ENCODE peak calls at places on chromosomes 6 and 20, in eight cellular contexts. D, V, L, E, M, H, X and N are unnamed samples.

GRCh38 chr6:104958720-104959452 is 2.0 kb downstream of the LIN28B start:
- DNase-seq in D (no peak), V (no peak), L (no peak), E (no peak), M (no peak), H (no peak), X (peak), N (no peak)

GRCh38 chr6:2432258-2432657 is 186.9 kb upstream of the GMDS start:
- DNase-seq in D (no peak), V (no peak), L (peak), E (peak), M (peak), H (peak), X (peak), N (peak)

GRCh38 chr6:42113929-42114636 is 28.3 kb downstream of the C6orf132 start:
- DNase-seq in D (no peak), V (no peak), L (no peak), E (no peak), M (no peak), H (peak), X (peak), N (no peak)

GRCh38 chr6:64683682-64684081 is 1023.3 kb downstream of the EYS start:
- DNase-seq in D (no peak), V (no peak), L (peak), E (peak), M (no peak), H (peak), X (no peak), N (peak)

GRCh38 chr20:62359491-62360121 is 7.5 kb downstream of the LAMA5 start:
- DNase-seq in D (no peak), V (peak), L (peak), E (peak), M (peak), H (no peak), X (peak), N (peak)

GRCh38 chr6:152112503-152113261 is 305.2 kb downstream of the ESR1 start:
- DNase-seq in D (no peak), V (peak), L (no peak), E (no peak), M (no peak), H (no peak), X (no peak), N (no peak)

GRCh38 chr6:156698239-156699016 is 78.8 kb upstream of the ARID1B start:
- DNase-seq in D (no peak), V (no peak), L (no peak), E (no peak), M (no peak), H (no peak), X (no peak), N (no peak)

GRCh38 chr6:90610291-90610670 is 23.4 kb upstream of the MAP3K7 start:
- DNase-seq in D (no peak), V (no peak), L (peak), E (peak), M (peak), H (no peak), X (peak), N (peak)

GRCh38 chr6:144561455-144562043 is 276.4 kb downstream of the UTRN start:
- DNase-seq in D (no peak), V (no peak), L (no peak), E (no peak), M (no peak), H (no peak), X (no peak), N (no peak)

GRCh38 chr6:161444966-161445799 is 171.3 kb upstream of the AGPAT4 start:
- DNase-seq in D (no peak), V (no peak), L (no peak), E (peak), M (no peak), H (peak), X (no peak), N (no peak)

GRCh38 chr6:2450546-2450945 is 205.1 kb upstream of the GMDS start:
- DNase-seq in D (peak), V (no peak), L (no peak), E (no peak), M (no peak), H (no peak), X (peak), N (peak)

GRCh38 chr20:46770330-46771194 is 61.1 kb downstream of the SLC2A10 start:
- DNase-seq in D (no peak), V (no peak), L (no peak), E (no peak), M (no peak), H (peak), X (peak), N (no peak)

GRCh38 chr6:31734703-31735500 is 1.4 kb downstream of the CLIC1 start:
- DNase-seq in D (peak), V (peak), L (peak), E (peak), M (peak), H (peak), X (peak), N (peak)

GRCh38 chr6:162108041-162108440 is 619.5 kb downstream of the PRKN start:
- DNase-seq in D (no peak), V (no peak), L (no peak), E (no peak), M (no peak), H (no peak), X (no peak), N (no peak)

GRCh38 chr6:87407531-87407895 is 259 bp upstream of the CFAP206 start:
- DNase-seq in D (peak), V (peak), L (peak), E (peak), M (peak), H (peak), X (peak), N (peak)

GRCh38 chr6:12275084-12275483 is 15.1 kb upstream of the EDN1 start:
- DNase-seq in D (no peak), V (no peak), L (no peak), E (no peak), M (no peak), H (no peak), X (no peak), N (peak)

GRCh38 chr6:35727935-35728662 is 8.7 kb upstream of the ARMC12 start:
- DNase-seq in D (peak), V (peak), L (peak), E (peak), M (peak), H (peak), X (peak), N (peak)

GRCh38 chr6:132344811-132345210 is 56.5 kb downstream of the MOXD1 start:
- DNase-seq in D (no peak), V (no peak), L (no peak), E (no peak), M (no peak), H (no peak), X (no peak), N (no peak)

GRCh38 chr6:26232306-26232949 is 132.6 kb upstream of the BTN3A2 start:
- DNase-seq in D (no peak), V (no peak), L (no peak), E (no peak), M (peak), H (no peak), X (peak), N (no peak)

GRCh38 chr6:111105578-111105977 is 18.3 kb downstream of the SLC16A10 start:
- DNase-seq in D (peak), V (peak), L (peak), E (peak), M (no peak), H (peak), X (peak), N (peak)

GRCh38 chr6:170256641-170257040 is 34.2 kb downstream of the DLL1 start:
- DNase-seq in D (no peak), V (no peak), L (no peak), E (no peak), M (no peak), H (no peak), X (no peak), N (no peak)

GRCh38 chr6:113755449-113756289 is 101.5 kb upstream of the MARCKS start:
- DNase-seq in D (no peak), V (no peak), L (no peak), E (no peak), M (no peak), H (no peak), X (no peak), N (no peak)

GRCh38 chr6:33622456-33623431 is 1.6 kb downstream of the ITPR3 start:
- DNase-seq in D (no peak), V (no peak), L (peak), E (peak), M (peak), H (no peak), X (peak), N (peak)

GRCh38 chr20:2143594-2143993 is 42.0 kb downstream of the STK35 start:
- DNase-seq in D (no peak), V (no peak), L (no peak), E (no peak), M (no peak), H (no peak), X (no peak), N (no peak)

GRCh38 chr20:38635721-38636285 is 34.2 kb downstream of the ARHGAP40 start:
- DNase-seq in D (no peak), V (no peak), L (peak), E (peak), M (peak), H (peak), X (peak), N (peak)

GRCh38 chr6:46376562-46376969 is 114.7 kb downstream of the RCAN2 start:
- DNase-seq in D (no peak), V (no peak), L (no peak), E (no peak), M (no peak), H (no peak), X (no peak), N (no peak)

GRCh38 chr6:137307163-137307851 is 88.1 kb upstream of the IFNGR1 start:
- DNase-seq in D (no peak), V (no peak), L (no peak), E (no peak), M (no peak), H (no peak), X (no peak), N (no peak)

GRCh38 chr6:169172435-169172834 is 81.2 kb downstream of the THBS2 start:
- DNase-seq in D (no peak), V (peak), L (peak), E (peak), M (peak), H (peak), X (peak), N (peak)

GRCh38 chr6:93021235-93021909 is 398.0 kb downstream of the EPHA7 start:
- DNase-seq in D (no peak), V (no peak), L (no peak), E (no peak), M (no peak), H (no peak), X (no peak), N (no peak)

GRCh38 chr6:154606860-154607259 is 96.4 kb upstream of the CNKSR3 start:
- DNase-seq in D (no peak), V (no peak), L (no peak), E (no peak), M (no peak), H (no peak), X (no peak), N (no peak)

GRCh38 chr6:152091851-152092341 is 284.4 kb downstream of the ESR1 start:
- DNase-seq in D (no peak), V (no peak), L (peak), E (peak), M (peak), H (peak), X (peak), N (peak)

GRCh38 chr6:107743311-107743710 is 80.8 kb downstream of the SCML4 start:
- DNase-seq in D (no peak), V (no peak), L (no peak), E (no peak), M (no peak), H (no peak), X (no peak), N (no peak)

GRCh38 chr6:107737397-107737793 is 86.7 kb downstream of the SCML4 start:
- DNase-seq in D (no peak), V (no peak), L (no peak), E (no peak), M (no peak), H (no peak), X (no peak), N (no peak)

GRCh38 chr6:107740496-107741190 is 83.5 kb downstream of the SCML4 start:
- DNase-seq in D (no peak), V (no peak), L (no peak), E (no peak), M (peak), H (no peak), X (peak), N (no peak)

GRCh38 chr6:107744927-107745326 is 79.2 kb downstream of the SCML4 start:
- DNase-seq in D (no peak), V (no peak), L (no peak), E (no peak), M (no peak), H (no peak), X (no peak), N (no peak)

DNA sequence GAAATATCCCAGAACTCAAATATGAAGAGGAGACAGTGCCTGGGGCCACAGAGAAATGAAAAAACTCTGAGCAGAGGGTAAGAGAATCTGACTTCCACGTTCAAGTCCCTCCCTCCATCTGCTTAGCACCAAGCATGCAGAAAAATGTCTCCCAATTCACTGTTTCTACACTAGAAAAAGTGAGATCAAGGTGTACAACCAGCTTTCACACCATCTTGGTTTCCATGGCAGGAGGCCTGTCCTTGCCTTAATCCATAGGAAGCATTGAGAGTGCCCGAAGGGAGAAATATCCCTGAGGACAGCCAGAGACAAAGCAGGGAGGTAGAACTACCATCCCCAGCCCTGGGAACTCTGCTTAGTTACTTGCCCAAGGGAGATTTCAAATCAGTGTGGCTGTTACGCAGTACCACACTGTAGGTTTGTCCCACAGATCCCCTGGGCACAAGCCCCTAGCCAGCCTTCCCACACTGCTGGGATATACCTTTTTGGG is 82.9 kb downstream of the SCML4 start:
- DNase-seq in D (no peak), V (no peak), L (no peak), E (no peak), M (peak), H (no peak), X (no peak), N (no peak)
- H3K4me3 ChIP-seq in D (no peak), V (no peak), L (no peak), E (no peak), M (peak), H (no peak), X (peak), N (no peak)

GRCh38 chr6:56756791-56757582 is 114.3 kb upstream of the DST start:
- DNase-seq in D (no peak), V (no peak), L (no peak), E (peak), M (no peak), H (peak), X (no peak), N (no peak)

GRCh38 chr6:56758553-56758952 is 115.9 kb upstream of the DST start:
- DNase-seq in D (no peak), V (no peak), L (no peak), E (no peak), M (no peak), H (no peak), X (no peak), N (no peak)

GRCh38 chr6:56756219-56756789 is 113.6 kb upstream of the DST start:
- DNase-seq in D (no peak), V (no peak), L (no peak), E (no peak), M (no peak), H (no peak), X (peak), N (no peak)

GRCh38 chr6:56758120-56758519 is 115.4 kb upstream of the DST start:
- DNase-seq in D (no peak), V (no peak), L (no peak), E (no peak), M (no peak), H (no peak), X (peak), N (no peak)

GRCh38 chr6:56757585-56757984 is 114.9 kb upstream of the DST start:
- DNase-seq in D (peak), V (no peak), L (peak), E (peak), M (peak), H (peak), X (peak), N (peak)
- TF ChIP-seq CTCF in D (peak), V (no peak), L (peak), E (peak), M (peak), H (peak), X (peak), N (peak)

DNA sequence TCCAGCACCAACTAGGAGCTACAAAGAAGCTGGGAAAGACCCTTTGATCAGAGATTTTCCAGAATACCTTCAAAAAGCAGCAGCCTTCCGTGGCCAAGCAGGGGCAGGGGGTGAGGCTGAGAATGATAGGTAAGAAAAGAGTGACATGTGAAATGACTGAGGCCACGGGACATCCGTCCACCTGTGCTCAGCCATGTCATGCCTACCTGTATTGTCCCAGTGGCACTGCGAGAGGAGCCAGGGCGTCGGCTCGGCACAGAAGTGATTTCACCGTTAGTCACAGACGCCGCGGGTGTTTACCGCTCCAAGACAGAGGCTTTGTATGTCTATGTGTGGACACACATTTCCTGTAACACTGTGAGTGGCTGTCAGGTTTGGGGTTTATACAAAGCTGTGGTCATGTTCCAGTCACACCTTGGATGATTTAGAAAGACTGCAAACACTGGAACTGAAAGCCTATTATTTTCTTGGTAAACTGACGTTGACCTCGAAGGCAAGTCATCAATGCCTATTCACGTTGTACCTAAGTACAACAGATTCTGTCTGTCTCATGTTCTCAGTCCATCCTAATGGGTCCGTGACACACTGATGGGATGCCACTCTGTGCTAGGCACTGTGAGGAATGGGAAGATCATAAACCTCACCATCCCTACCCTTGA is 32.1 kb upstream of the JAG1 start:
- DNase-seq in D (no peak), V (no peak), L (no peak), E (no peak), M (no peak), H (no peak), X (no peak), N (no peak)
- H3K4me3 ChIP-seq in D (no peak), V (no peak), L (no peak), E (no peak), M (no peak), H (no peak), X (no peak), N (no peak)

GRCh38 chr20:44355503-44356352 is at the start of gene HNF4A:
- DNase-seq in D (no peak), V (no peak), L (no peak), E (no peak), M (no peak), H (no peak), X (no peak), N (no peak)
- TF ChIP-seq CTCF in D (no peak), V (no peak), L (no peak), E (no peak), M (no peak), H (no peak), X (no peak), N (no peak)

DNA sequence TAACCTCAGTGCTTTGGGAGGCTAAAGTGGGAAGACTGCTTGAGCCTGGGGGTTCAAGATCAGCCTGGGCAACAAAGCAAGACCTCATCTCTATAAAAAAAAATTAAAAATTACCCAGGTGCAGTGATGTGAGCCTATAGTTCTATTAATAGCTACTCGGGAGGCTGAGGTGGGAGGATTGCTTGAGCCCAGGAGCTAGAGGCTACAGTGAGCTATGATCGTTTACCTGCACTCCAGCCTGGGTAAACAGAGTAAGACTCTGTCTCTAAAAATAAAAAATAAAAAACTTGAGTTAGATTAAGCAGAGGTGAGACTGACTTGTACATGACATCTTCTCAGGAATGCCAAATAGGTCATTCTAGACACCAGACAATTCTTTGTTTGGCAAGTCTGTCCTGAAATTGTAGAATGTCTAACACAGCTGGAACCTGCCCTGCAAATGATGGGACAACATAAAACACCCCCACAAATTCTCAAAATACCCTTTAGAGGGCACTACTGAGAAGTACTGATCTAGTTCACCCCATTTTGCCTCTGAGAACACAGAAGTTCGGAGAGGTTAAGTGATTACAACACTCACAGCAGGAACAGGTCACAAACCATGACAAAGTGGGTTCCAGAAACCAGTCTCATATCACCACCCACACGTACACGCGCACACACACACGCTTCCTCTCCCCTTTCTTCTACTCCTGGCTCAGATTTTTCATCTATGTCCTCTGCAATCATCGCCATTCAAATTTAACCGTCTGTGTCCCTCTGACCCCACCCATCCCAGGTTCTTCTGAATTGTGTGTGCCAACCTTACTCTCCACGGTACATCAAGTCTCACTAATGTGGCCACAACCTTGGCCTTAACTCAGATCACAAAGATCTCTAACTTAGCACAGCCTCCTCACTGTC is 38.3 kb downstream of the ARHGAP18 start:
- DNase-seq in D (no peak), V (no peak), L (no peak), E (no peak), M (no peak), H (no peak), X (no peak), N (peak)
- H3K4me3 ChIP-seq in D (no peak), V (no peak), L (no peak), E (no peak), M (no peak), H (no peak), X (no peak), N (no peak)

DNA sequence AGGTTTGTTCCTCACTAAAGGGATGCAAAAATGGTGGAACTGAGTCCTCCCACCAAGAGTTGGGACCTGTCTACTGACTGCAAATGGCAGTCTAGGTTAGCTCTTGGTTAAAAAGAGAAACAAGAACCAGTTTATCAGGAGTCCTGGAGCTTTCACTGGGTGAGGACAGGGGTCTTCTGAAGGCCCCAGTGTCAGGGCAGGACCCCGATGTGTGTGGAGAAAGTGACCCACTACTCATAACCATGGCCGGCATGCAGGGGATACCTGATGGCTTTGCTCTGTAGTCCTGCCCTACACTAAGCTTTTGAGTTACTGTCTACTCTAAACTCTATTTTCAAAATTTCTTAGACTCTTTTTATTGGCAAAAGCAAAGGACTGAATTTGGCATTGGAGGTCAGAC is 220.5 kb downstream of the ANKRD60 start:
- DNase-seq in D (no peak), V (peak), L (no peak), E (no peak), M (no peak), H (no peak), X (no peak), N (no peak)
- TF ChIP-seq CTCF in D (no peak), V (no peak), L (no peak), E (no peak), M (no peak), H (no peak), X (no peak), N (no peak)

GRCh38 chr20:52425253-52425652 is 233.7 kb upstream of the ZFP64 start:
- DNase-seq in D (no peak), V (no peak), L (no peak), E (no peak), M (no peak), H (peak), X (no peak), N (no peak)
- H3K4me3 ChIP-seq in D (no peak), V (no peak), L (no peak), E (no peak), M (no peak), H (no peak), X (no peak), N (no peak)